ENCODE peak calls at places on chromosomes 3 and 15, in nine cellular contexts. J, G, Q, D, S, F, U, N and Z are unnamed samples. For H3K36me3, the result is how much of the 10 kb centered on the place peaks cover.

GRCh38 chr3:64898941-64899340 is 211.1 kb upstream of the ADAMTS9 start:
- DNase-seq in U (no peak), D (no peak), S (no peak), F (no peak), J (no peak), Q (no peak), G (no peak), N (no peak), Z (no peak)

GRCh38 chr3:39409514-39410136 is 3.1 kb downstream of the RPSA start:
- DNase-seq in N (no peak), D (no peak), U (no peak), F (no peak), G (no peak), J (no peak), Q (no peak), S (no peak), Z (no peak)

GRCh38 chr15:72334842-72335241 is 14.9 kb upstream of the CELF6 start:
- DNase-seq in Q (no peak), D (no peak), S (no peak), N (no peak), F (no peak), G (no peak), U (no peak), J (no peak), Z (no peak)

GRCh38 chr3:29850641-29851040 is 569.8 kb downstream of the RBMS3 start:
- DNase-seq in F (no peak), S (no peak), D (no peak), J (no peak), Q (no peak), G (no peak), N (no peak), U (no peak), Z (no peak)

GRCh38 chr3:180680097-180680430 is 775 bp upstream of the CCDC39 start:
- DNase-seq in Q (no peak), U (no peak), D (no peak), N (no peak), G (no peak), S (peak), F (no peak), J (peak), Z (no peak)

GRCh38 chr3:142999881-143000280 is 1.5 kb upstream of the U2SURP start:
- DNase-seq in G (no peak), D (no peak), U (no peak), S (no peak), N (no peak), J (no peak), Q (no peak), F (no peak), Z (no peak)

GRCh38 chr3:129058441-129059194 is 2.0 kb upstream of the GP9 start:
- DNase-seq in Q (no peak), U (no peak), J (no peak), D (no peak), F (no peak), G (no peak), S (no peak), N (no peak), Z (peak)

GRCh38 chr15:101250331-101250730 is 1.5 kb downstream of the CHSY1 start:
- DNase-seq in D (no peak), N (no peak), F (no peak), Q (no peak), U (no peak), G (no peak), S (no peak), J (no peak), Z (no peak)

GRCh38 chr3:39791603-39792002 is 17.8 kb upstream of the MYRIP start:
- DNase-seq in N (no peak), D (no peak), Q (no peak), G (no peak), J (no peak), S (no peak), U (no peak), F (no peak), Z (no peak)

GRCh38 chr15:85782112-85782511 is 12.6 kb downstream of the KLHL25 start:
- DNase-seq in D (no peak), S (no peak), F (no peak), N (no peak), U (no peak), J (no peak), Q (no peak), G (no peak), Z (no peak)

GRCh38 chr15:27089233-27089586 is 118.2 kb downstream of the GABRG3 start:
- DNase-seq in N (no peak), J (no peak), D (no peak), G (no peak), F (no peak), Q (no peak), U (no peak), S (no peak), Z (no peak)

GRCh38 chr3:97291901-97292300 is 472.7 kb upstream of the ARL6 start:
- DNase-seq in J (no peak), Q (no peak), G (no peak), N (no peak), F (no peak), S (no peak), D (no peak), U (no peak), Z (no peak)

GRCh38 chr3:133329626-133330025 is 70.2 kb upstream of the BFSP2 start:
- DNase-seq in U (no peak), F (no peak), D (no peak), J (no peak), S (no peak), Q (no peak), G (no peak), N (no peak), Z (no peak)

GRCh38 chr15:99209326-99209725 is 40.1 kb downstream of the TTC23 start:
- DNase-seq in J (no peak), N (no peak), D (no peak), U (no peak), F (no peak), S (no peak), G (no peak), Q (no peak), Z (no peak)

GRCh38 chr3:8488877-8489865 is 12.5 kb upstream of the LMCD1 start:
- DNase-seq in J (no peak), F (no peak), D (no peak), U (no peak), N (no peak), G (peak), S (no peak), Q (no peak), Z (no peak)

GRCh38 chr3:71493372-71493771 is 90.2 kb downstream of the FOXP1 start:
- DNase-seq in N (no peak), G (no peak), D (no peak), Q (no peak), F (no peak), U (no peak), J (no peak), S (no peak), Z (no peak)

GRCh38 chr3:114709102-114709501 is 415.3 kb downstream of the TIGIT start:
- DNase-seq in U (no peak), D (no peak), J (no peak), N (no peak), G (no peak), S (peak), F (no peak), Q (no peak), Z (no peak)

GRCh38 chr15:77419050-77419835 is 661 bp downstream of the PEAK1 start:
- DNase-seq in F (no peak), N (no peak), S (peak), Q (peak), D (peak), G (peak), U (peak), J (peak), Z (peak)

GRCh38 chr15:45454825-45455224 is 67.7 kb downstream of the SLC30A4 start:
- DNase-seq in N (peak), U (peak), D (peak), S (peak), J (peak), Q (peak), F (no peak), G (no peak), Z (peak)

DNA sequence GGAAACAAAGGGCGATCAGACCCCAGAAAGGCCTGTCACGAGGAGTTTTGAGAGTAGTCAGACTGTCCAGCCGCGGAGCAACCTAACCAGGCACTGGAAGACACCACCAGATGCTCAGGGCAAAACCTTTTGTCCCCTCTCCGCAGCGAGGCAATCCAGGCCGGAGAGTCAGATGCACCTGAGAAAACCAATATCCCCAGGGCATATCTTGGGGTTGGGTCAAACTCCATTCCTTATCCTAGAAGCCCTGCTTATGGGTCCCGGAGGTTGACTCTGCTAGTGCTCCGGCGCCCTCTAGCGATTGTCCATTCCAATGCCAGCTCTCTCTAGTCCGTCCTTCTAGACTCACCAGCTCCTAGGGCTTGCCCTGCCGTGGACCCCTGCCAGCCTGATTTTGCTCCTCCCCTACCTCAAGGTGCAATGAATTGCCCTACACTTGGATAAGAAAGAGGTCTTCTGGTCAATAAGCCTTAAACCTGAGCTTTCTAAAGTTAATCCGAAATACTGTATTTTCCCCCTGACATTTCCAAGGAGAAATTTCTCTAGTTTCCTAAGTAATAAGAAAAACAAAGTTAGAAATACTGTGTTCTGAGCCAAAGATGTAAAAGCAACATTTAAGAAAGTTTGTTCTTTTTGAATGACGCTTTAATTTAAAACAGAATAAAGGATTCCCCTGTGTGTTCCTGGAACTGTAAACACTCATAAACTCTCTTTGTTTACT is 5.5 kb downstream of the CPNE4 start:
- DNase-seq in G (peak), J (peak), N (peak), U (peak), F (no peak), S (peak), D (peak), Q (peak), Z (peak)
- H3K27ac ChIP-seq in G (no peak), J (no peak), N (no peak), U (no peak), F (no peak), S (no peak), D (no peak), Q (no peak), Z (no peak)

DNA sequence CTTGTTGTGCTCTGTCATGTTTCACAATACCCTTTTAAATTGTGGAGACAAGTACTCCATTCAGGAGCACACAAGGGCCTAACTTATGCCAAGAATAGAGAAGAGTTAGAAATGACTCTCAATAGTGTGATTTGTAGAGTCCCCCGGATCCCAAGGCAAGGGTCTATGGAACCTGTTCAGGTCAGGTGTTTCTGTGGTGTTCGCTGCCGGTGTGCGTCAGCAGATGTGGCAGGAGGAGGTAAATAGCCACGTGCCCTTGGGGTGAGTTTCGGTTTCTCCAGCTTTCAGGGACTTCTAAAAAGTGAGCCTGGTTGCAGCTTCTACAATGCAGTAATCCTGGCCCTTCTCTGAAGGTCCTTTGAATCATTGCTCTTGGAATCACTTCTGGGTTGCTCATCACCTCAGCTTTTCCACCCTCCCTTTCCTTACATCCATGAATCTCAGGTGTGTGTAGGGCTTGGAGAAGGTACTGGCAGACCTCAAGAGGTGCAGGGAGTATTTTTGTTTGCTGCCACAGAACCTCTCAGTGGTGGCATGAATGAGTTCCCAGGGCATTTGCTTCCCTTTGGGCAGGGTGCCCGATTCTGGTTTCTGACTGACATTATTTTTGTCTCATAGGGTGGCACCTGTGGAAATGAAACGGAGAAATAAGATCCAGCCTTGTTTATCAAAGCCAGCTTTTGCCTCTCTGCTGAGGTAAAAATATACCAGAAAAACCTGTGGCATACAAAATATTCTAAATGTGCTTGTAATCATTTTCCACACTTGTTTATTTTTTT is 7.3 kb downstream of the ST3GAL6 start:
- DNase-seq in N (no peak), D (no peak), F (no peak), S (peak), Q (no peak), J (no peak), G (peak), U (no peak), Z (peak)
- TF ChIP-seq POLR2A in N (no peak), D (no peak), F (no peak), S (no peak), Q (no peak), J (no peak), G (no peak), U (no peak), Z (no peak)

GRCh38 chr3:149917124-149917667 is 53.5 kb downstream of the PFN2 start:
- DNase-seq in S (no peak), Q (no peak), D (no peak), U (no peak), J (no peak), G (no peak), N (no peak), F (no peak), Z (no peak)
- H3K36me3 ChIP-seq in S (under half), Q (under half), D (under half), U (under half), J (under half), G (under half), N (under half), F (under half), Z (under half)

DNA sequence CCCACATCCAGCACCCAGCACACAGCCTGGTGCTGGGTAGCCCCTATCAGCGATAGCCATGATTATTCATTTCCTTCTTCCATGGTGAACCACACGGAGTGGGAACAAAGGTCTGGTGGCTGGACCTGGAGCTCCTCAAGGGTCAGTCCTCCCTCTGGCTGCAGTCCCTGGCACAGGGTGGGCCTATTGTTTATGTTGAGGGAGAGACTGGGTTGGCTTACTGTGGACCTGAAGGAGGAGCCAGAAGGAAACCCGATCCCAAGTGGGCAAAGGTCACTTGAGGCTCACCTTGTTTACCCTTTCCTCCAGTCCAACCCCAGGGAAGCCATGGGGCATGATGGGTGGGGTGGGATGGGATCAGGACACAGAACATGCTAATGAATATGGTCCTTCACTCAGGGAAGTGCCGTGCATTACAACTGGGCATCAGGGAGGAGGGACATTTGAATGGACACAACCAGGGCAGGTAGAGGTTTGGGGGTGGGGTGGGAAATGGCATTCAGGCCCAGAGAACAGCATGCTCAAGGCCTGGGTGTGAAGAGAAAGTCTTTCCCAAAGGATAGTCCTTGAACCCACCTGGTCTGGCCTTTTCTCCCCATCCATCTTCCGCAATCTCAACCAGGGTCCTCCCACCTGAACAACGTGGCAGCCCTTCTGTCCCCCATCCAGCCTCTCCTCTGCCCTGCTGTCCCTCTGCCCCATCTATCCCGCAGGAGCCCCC is 1.4 kb upstream of the PRKCD start:
- DNase-seq in Q (no peak), U (peak), N (no peak), S (peak), G (no peak), F (no peak), J (no peak), D (no peak), Z (no peak)
- H3K27ac ChIP-seq in Q (peak), U (peak), N (peak), S (no peak), G (no peak), F (no peak), J (no peak), D (peak), Z (peak)